ENCODE peak calls at places on chromosome 10, in five cellular contexts. D, U, A, K and F are unnamed samples.

GRCh38 chr10:35466170-35466569 is 129.9 kb downstream of the CCNY start:
- DNase-seq in D (no peak), U (no peak), A (no peak), K (no peak), F (no peak)

GRCh38 chr10:132632851-132633684 is 95.5 kb downstream of the INPP5A start:
- DNase-seq in D (no peak), U (peak), A (no peak), K (no peak), F (peak)

GRCh38 chr10:79342811-79343541 is 4.3 kb upstream of the PPIF start:
- DNase-seq in D (no peak), U (peak), A (no peak), K (no peak), F (peak)

GRCh38 chr10:18606051-18606730 is 45.2 kb downstream of the NSUN6 start:
- DNase-seq in D (no peak), U (no peak), A (no peak), K (no peak), F (no peak)

GRCh38 chr10:130177250-130177649 is 41.1 kb downstream of the GLRX3 start:
- DNase-seq in D (no peak), U (no peak), A (no peak), K (no peak), F (no peak)

GRCh38 chr10:18906636-18907035 is 142.0 kb upstream of the MALRD1 start:
- DNase-seq in D (no peak), U (no peak), A (no peak), K (no peak), F (no peak)

GRCh38 chr10:31467791-31468535 is 148.9 kb downstream of the ZEB1 start:
- DNase-seq in D (no peak), U (no peak), A (peak), K (peak), F (no peak)

GRCh38 chr10:100571069-100571817 is 35.5 kb downstream of the HIF1AN start:
- DNase-seq in D (no peak), U (no peak), A (no peak), K (no peak), F (no peak)

GRCh38 chr10:43845121-43845520 is 196.4 kb upstream of the ZNF32 start:
- DNase-seq in D (no peak), U (no peak), A (no peak), K (no peak), F (no peak)

GRCh38 chr10:117860823-117861222 is 185.9 kb downstream of the RAB11FIP2 start:
- DNase-seq in D (no peak), U (no peak), A (no peak), K (peak), F (no peak)

GRCh38 chr10:79046326-79046725 is 22.4 kb upstream of the ZMIZ1 start:
- DNase-seq in D (no peak), U (peak), A (no peak), K (no peak), F (no peak)

GRCh38 chr10:43228783-43229207 is 38.1 kb downstream of the RASGEF1A start:
- DNase-seq in D (no peak), U (no peak), A (no peak), K (no peak), F (peak)

GRCh38 chr10:92239185-92239599 is 51.7 kb downstream of the CPEB3 start:
- DNase-seq in D (no peak), U (no peak), A (no peak), K (no peak), F (no peak)

GRCh38 chr10:33546031-33546430 is 211.6 kb upstream of the NRP1 start:
- DNase-seq in D (no peak), U (no peak), A (no peak), K (no peak), F (no peak)

GRCh38 chr10:46033602-46034011 is 3.2 kb upstream of the NCOA4 start:
- DNase-seq in D (no peak), U (no peak), A (no peak), K (no peak), F (no peak)